ENCODE peak calls at places on chromosomes 13 and 19, in nine cellular contexts. A is cardiac fibroblast, C is epithelial cell of proximal tubule, X is astrocyte of the spinal cord, G is IMR-90, S is mesothelial cell of epicardium, B is right atrium auricular region, I is H9, N is LNCaP clone FGC. O is an unnamed sample.

GRCh38 chr13:33351324-33351723 is 65.8 kb upstream of the STARD13 start:
- DNase-seq in S (no peak), N (no peak), A (peak; percentile 83), C (peak; percentile 16), X (peak; percentile 65), I (no peak), G (peak; percentile 64), B (no peak), O (peak; percentile 24)

GRCh38 chr13:27968316-27969072 is 621 bp downstream of the CDX2 start:
- DNase-seq in X (no peak), B (no peak), I (peak; percentile 64), C (no peak), N (no peak), G (no peak), A (no peak), S (no peak), O (peak; percentile 18)

GRCh38 chr13:67549331-67549730 is 319.2 kb upstream of the PCDH9 start:
- DNase-seq in S (no peak), C (no peak), I (no peak), B (no peak), G (peak; percentile 91), X (peak; percentile 95), N (no peak), A (peak; percentile 64), O (no peak)

GRCh38 chr13:85347251-85347650 is 452.0 kb downstream of the SLITRK6 start:
- DNase-seq in B (no peak), C (no peak), N (no peak), A (no peak), I (no peak), S (no peak), G (peak; percentile 8), X (peak; percentile 85), O (no peak)

GRCh38 chr13:75792526-75793187 is 156.5 kb downstream of the LMO7 start:
- DNase-seq in N (no peak), S (no peak), X (no peak), C (peak; percentile 87), I (no peak), A (no peak), G (peak; percentile 56), B (no peak), O (no peak)

GRCh38 chr19:35266149-35266903 is 2.4 kb upstream of the USF2 start:
- DNase-seq in G (no peak), B (no peak), I (peak; percentile 37), S (no peak), N (no peak), A (no peak), X (no peak), C (no peak), O (no peak)

GRCh38 chr19:51365211-51366049 is 758 bp downstream of the ETFB start:
- DNase-seq in B (peak; percentile 62), C (no peak), X (peak; percentile 42), S (no peak), G (peak; percentile 53), N (no peak), A (peak; percentile 78), I (no peak), O (no peak)

GRCh38 chr13:48175200-48175599 is 57.8 kb upstream of the ITM2B start:
- DNase-seq in C (no peak), S (no peak), X (no peak), N (no peak), I (no peak), A (no peak), G (no peak), B (no peak), O (no peak)

GRCh38 chr13:35592457-35592856 is 116.0 kb upstream of the MAB21L1 start:
- DNase-seq in A (no peak), C (no peak), G (no peak), B (no peak), X (no peak), N (no peak), S (no peak), I (no peak), O (no peak)

GRCh38 chr19:35066691-35067563 is 25.4 kb downstream of the HPN start:
- DNase-seq in I (peak; percentile 96), B (peak; percentile 89), G (peak; percentile 77), A (peak; percentile 86), N (peak; percentile 30), S (peak; percentile 76), C (no peak), X (peak; percentile 88), O (peak; percentile 93)

GRCh38 chr19:58356236-58356970 is 3.1 kb upstream of the A1BG start:
- DNase-seq in C (no peak), S (no peak), A (peak; percentile 53), B (no peak), N (no peak), G (peak; percentile 43), I (no peak), X (no peak), O (no peak)

GRCh38 chr19:16457195-16457953 is 14.4 kb downstream of the EPS15L1 start:
- DNase-seq in G (peak; percentile 26), A (peak; percentile 42), C (no peak), X (no peak), B (no peak), N (no peak), S (no peak), I (no peak), O (peak; percentile 34)

GRCh38 chr19:3710265-3710812 is 2.2 kb downstream of the TJP3 start:
- DNase-seq in C (no peak), S (no peak), B (peak; percentile 66), I (peak; percentile 63), G (peak; percentile 43), N (peak; percentile 92), X (peak; percentile 34), A (peak; percentile 35), O (no peak)
- TF ChIP-seq CTCF in C (no peak), S (no peak), B (no peak), I (no peak), G (no peak), N (no peak), X (no peak), A (no peak), O (no peak)

GRCh38 chr13:41059896-41060722 is 1.2 kb upstream of the WBP4 start:
- DNase-seq in I (peak; percentile 91), X (peak; percentile 92), C (peak; percentile 31), N (no peak), B (peak; percentile 92), A (peak; percentile 92), G (peak; percentile 87), S (peak; percentile 64), O (peak; percentile 80)
- TF ChIP-seq CTCF in I (peak; percentile 55), X (peak; percentile 31), C (peak; percentile 32), N (peak; percentile 25), B (no peak), A (peak; percentile 23), G (peak; percentile 38), S (no peak), O (peak; percentile 48)

GRCh38 chr13:52707375-52707774 is 32.2 kb downstream of the CNMD start:
- DNase-seq in A (no peak), I (no peak), X (no peak), N (no peak), S (no peak), G (no peak), B (no peak), C (no peak), O (no peak)
- TF ChIP-seq CTCF in A (no peak), I (peak; percentile 39), X (no peak), N (no peak), S (no peak), G (peak; percentile 15), B (no peak), C (peak; percentile 16), O (no peak)

DNA sequence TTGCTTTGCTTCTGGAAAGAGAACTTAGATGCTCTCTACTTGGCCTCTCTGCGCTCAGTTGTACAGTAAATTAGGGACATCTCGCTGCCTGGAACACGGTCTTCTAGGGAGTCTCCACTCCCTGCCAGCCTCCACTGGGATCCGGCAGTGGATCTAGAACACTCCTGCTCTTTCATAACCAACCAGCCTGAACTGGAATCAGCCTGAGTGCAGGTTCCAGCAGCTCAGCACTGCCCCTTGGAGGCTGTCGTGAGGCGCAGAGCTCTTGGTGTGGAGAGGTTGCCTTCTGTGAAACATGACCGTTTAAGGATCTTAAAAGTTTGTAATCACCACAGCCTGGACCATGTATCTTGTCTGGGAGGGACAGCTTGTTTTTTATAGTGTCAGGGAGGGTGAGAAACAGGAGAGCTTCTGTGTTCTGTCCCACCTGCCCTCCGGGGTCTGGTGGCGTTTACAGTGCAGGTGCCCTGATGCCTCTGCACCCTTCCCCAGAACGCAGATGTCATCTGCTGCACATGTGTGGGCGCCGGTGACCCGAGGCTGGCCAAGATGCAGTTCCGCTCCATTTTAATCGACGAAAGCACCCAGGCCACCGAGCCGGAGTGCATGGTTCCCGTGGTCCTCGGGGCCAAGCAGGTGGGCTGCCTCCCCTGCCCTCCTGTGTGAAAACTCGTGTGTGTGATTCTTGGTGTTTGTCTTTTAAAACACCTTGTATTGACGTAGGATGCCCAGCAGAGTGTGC is 24.8 kb downstream of the UPF1 start:
- DNase-seq in X (no peak), A (peak; percentile 40), S (no peak), G (no peak), N (no peak), C (no peak), I (no peak), B (no peak), O (no peak)
- TF ChIP-seq CTCF in X (peak; percentile 44), A (peak; percentile 30), S (no peak), G (peak; percentile 25), N (peak; percentile 53), C (peak; percentile 60), I (peak; percentile 52), B (no peak), O (peak; percentile 29)

GRCh38 chr19:55272142-55272541 is 7.8 kb downstream of the HSPBP1 start:
- DNase-seq in X (no peak), A (no peak), C (no peak), S (no peak), I (no peak), B (no peak), N (no peak), G (no peak), O (no peak)
- TF ChIP-seq CTCF in X (no peak), A (no peak), C (no peak), S (no peak), I (no peak), B (no peak), N (no peak), G (no peak), O (no peak)

GRCh38 chr13:112984501-112984900 is 15.5 kb downstream of the MCF2L start:
- DNase-seq in X (no peak), A (no peak), I (no peak), C (no peak), S (no peak), N (no peak), B (no peak), G (no peak), O (no peak)
- TF ChIP-seq CTCF in X (no peak), A (no peak), I (no peak), C (no peak), S (no peak), N (no peak), B (no peak), G (no peak), O (no peak)

O was measured in GM10248.